ENCODE peak calls at places on chromosomes 16 and 17, in eight cellular contexts. G, Y, E, F, A, Q, N and B are unnamed samples. For H3K4me1, the result is how much of the 10 kb centered on the place peaks cover.

GRCh38 chr17:47718634-47719405 is 14.2 kb upstream of the TBX21 start:
- DNase-seq in G (no peak), Y (no peak), E (no peak), F (no peak), A (no peak), Q (no peak), N (no peak), B (no peak)

GRCh38 chr17:33291248-33292183 is 1.6 kb downstream of the ASIC2 start:
- DNase-seq in G (no peak), Y (peak), E (no peak), F (peak), A (no peak), Q (peak), N (no peak), B (no peak)

GRCh38 chr16:19396555-19397011 is 21.1 kb upstream of the TMC5 start:
- DNase-seq in G (no peak), Y (no peak), E (no peak), F (no peak), A (no peak), Q (no peak), N (no peak), B (no peak)

GRCh38 chr16:1026784-1027415 is 45.3 kb downstream of the SOX8 start:
- DNase-seq in G (no peak), Y (no peak), E (no peak), F (no peak), A (no peak), Q (no peak), N (no peak), B (no peak)

GRCh38 chr16:84334058-84334457 is 34.3 kb upstream of the ATP2C2 start:
- DNase-seq in G (no peak), Y (no peak), E (no peak), F (peak), A (no peak), Q (no peak), N (no peak), B (no peak)

GRCh38 chr16:58501242-58502131 is 1.5 kb downstream of the NDRG4 start:
- DNase-seq in G (no peak), Y (no peak), E (no peak), F (peak), A (peak), Q (no peak), N (no peak), B (no peak)

GRCh38 chr17:51152766-51153209 is 571 bp upstream of the NME1 start:
- DNase-seq in G (no peak), Y (peak), E (no peak), F (no peak), A (no peak), Q (no peak), N (no peak), B (no peak)

GRCh38 chr17:33196883-33197282 is 96.2 kb downstream of the ASIC2 start:
- DNase-seq in G (no peak), Y (no peak), E (no peak), F (no peak), A (no peak), Q (no peak), N (no peak), B (no peak)

GRCh38 chr17:39177256-39177655 is 11.3 kb upstream of the ARL5C start:
- DNase-seq in G (no peak), Y (peak), E (no peak), F (no peak), A (no peak), Q (no peak), N (peak), B (no peak)

GRCh38 chr17:74532115-74532514 is 840 bp upstream of the CD300LB start:
- DNase-seq in G (peak), Y (no peak), E (no peak), F (no peak), A (peak), Q (no peak), N (no peak), B (peak)

GRCh38 chr16:51900221-51900780 is 646.6 kb downstream of the TOX3 start:
- DNase-seq in G (no peak), Y (no peak), E (no peak), F (no peak), A (no peak), Q (no peak), N (no peak), B (no peak)

GRCh38 chr17:2083613-2084128 is 28.8 kb downstream of the HIC1 start:
- DNase-seq in G (no peak), Y (no peak), E (no peak), F (peak), A (no peak), Q (peak), N (no peak), B (no peak)

GRCh38 chr17:27669136-27669535 is 38.1 kb downstream of the LGALS9 start:
- DNase-seq in G (no peak), Y (no peak), E (no peak), F (peak), A (no peak), Q (no peak), N (no peak), B (no peak)

GRCh38 chr16:87698241-87698640 is 67.5 kb downstream of the KLHDC4 start:
- DNase-seq in G (no peak), Y (no peak), E (no peak), F (no peak), A (no peak), Q (no peak), N (no peak), B (no peak)

GRCh38 chr16:73382921-73383594 is 335.1 kb upstream of the ZFHX3 start:
- DNase-seq in G (no peak), Y (no peak), E (no peak), F (no peak), A (no peak), Q (no peak), N (no peak), B (no peak)

GRCh38 chr16:69143116-69143515 is 10.7 kb downstream of the UTP4 start:
- DNase-seq in G (no peak), Y (no peak), E (no peak), F (no peak), A (no peak), Q (no peak), N (no peak), B (no peak)

GRCh38 chr17:39563476-39563875 is 44.2 kb downstream of the NEUROD2 start:
- DNase-seq in G (no peak), Y (peak), E (no peak), F (no peak), A (no peak), Q (peak), N (no peak), B (no peak)

GRCh38 chr17:7579839-7580630 is 597 bp downstream of the CD68 start:
- DNase-seq in G (no peak), Y (no peak), E (no peak), F (no peak), A (no peak), Q (no peak), N (no peak), B (no peak)

GRCh38 chr16:53913082-53913870 is 209.3 kb downstream of the FTO start:
- DNase-seq in G (no peak), Y (peak), E (no peak), F (no peak), A (no peak), Q (no peak), N (no peak), B (no peak)

GRCh38 chr17:50209472-50210248 is 8.2 kb upstream of the COL1A1 start:
- DNase-seq in G (peak), Y (peak), E (no peak), F (peak), A (peak), Q (no peak), N (no peak), B (peak)

GRCh38 chr16:72064361-72064894 is 1.4 kb downstream of the HPR start:
- DNase-seq in G (no peak), Y (no peak), E (no peak), F (no peak), A (no peak), Q (no peak), N (no peak), B (no peak)

GRCh38 chr16:79811541-79811940 is 211.0 kb upstream of the MAF start:
- DNase-seq in G (no peak), Y (no peak), E (no peak), F (no peak), A (no peak), Q (no peak), N (no peak), B (no peak)

GRCh38 chr17:27523712-27524111 is 67.5 kb downstream of the KSR1 start:
- DNase-seq in G (no peak), Y (no peak), E (no peak), F (no peak), A (no peak), Q (no peak), N (peak), B (no peak)

GRCh38 chr16:23113185-23113584 is 36.1 kb downstream of the USP31 start:
- DNase-seq in G (no peak), Y (no peak), E (no peak), F (no peak), A (no peak), Q (no peak), N (no peak), B (no peak)

GRCh38 chr17:82085031-82085861 is 12.8 kb downstream of the FASN start:
- DNase-seq in G (no peak), Y (no peak), E (no peak), F (no peak), A (no peak), Q (no peak), N (no peak), B (peak)

GRCh38 chr17:2405247-2405926 is 4.5 kb upstream of the MNT start:
- DNase-seq in G (no peak), Y (peak), E (no peak), F (no peak), A (no peak), Q (peak), N (no peak), B (no peak)

GRCh38 chr17:59424331-59424730 is 92.9 kb downstream of the YPEL2 start:
- DNase-seq in G (no peak), Y (no peak), E (no peak), F (no peak), A (no peak), Q (no peak), N (no peak), B (no peak)

GRCh38 chr16:89615176-89615575 is 1.7 kb downstream of the DPEP1 start:
- DNase-seq in G (no peak), Y (no peak), E (no peak), F (no peak), A (no peak), Q (no peak), N (no peak), B (no peak)

DNA sequence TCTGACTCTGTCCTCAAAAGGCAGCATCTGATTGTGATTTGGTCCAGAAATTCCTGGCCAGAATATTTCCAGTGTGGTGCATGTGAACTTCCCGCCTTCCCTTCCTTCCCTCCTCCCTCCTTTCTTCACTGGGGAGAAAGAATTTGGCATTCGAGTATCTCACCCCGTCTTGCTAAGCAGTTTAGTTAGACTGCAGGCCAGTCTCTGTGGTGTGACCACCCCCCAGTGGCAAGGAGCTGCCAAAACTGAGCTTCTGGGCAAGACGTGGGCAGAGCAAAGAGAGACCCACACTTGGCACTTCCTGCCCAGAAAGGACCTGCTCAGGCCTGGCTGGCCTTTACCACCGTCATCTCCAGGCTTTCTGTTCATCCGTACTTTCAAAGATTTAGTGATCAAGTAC is 36.4 kb downstream of the SNX20 start:
- DNase-seq in G (no peak), Y (peak), E (no peak), F (no peak), A (peak), Q (no peak), N (peak), B (peak)
- TF ChIP-seq CTCF in G (peak), Y (peak), E (peak), F (peak), A (peak), Q (no peak), N (peak), B (peak)

GRCh38 chr16:67157892-67158635 is 1.6 kb downstream of the TRADD start:
- DNase-seq in G (no peak), Y (no peak), E (no peak), F (no peak), A (no peak), Q (no peak), N (no peak), B (no peak)
- H3K4me1 ChIP-seq in G (half or more), Y (under half), E (under half), F (under half), A (under half), Q (under half), N (under half), B (under half)

GRCh38 chr17:65182233-65182632 is 45.1 kb downstream of the RGS9 start:
- DNase-seq in G (no peak), Y (no peak), E (no peak), F (no peak), A (no peak), Q (no peak), N (no peak), B (no peak)

GRCh38 chr17:65185060-65185459 is 47.9 kb downstream of the RGS9 start:
- DNase-seq in G (no peak), Y (no peak), E (no peak), F (no peak), A (no peak), Q (no peak), N (no peak), B (no peak)

GRCh38 chr17:65184235-65184959 is 47.2 kb downstream of the RGS9 start:
- DNase-seq in G (no peak), Y (no peak), E (no peak), F (no peak), A (no peak), Q (no peak), N (no peak), B (no peak)

GRCh38 chr17:65183736-65184135 is 46.6 kb downstream of the RGS9 start:
- DNase-seq in G (no peak), Y (peak), E (no peak), F (no peak), A (no peak), Q (peak), N (no peak), B (no peak)

DNA sequence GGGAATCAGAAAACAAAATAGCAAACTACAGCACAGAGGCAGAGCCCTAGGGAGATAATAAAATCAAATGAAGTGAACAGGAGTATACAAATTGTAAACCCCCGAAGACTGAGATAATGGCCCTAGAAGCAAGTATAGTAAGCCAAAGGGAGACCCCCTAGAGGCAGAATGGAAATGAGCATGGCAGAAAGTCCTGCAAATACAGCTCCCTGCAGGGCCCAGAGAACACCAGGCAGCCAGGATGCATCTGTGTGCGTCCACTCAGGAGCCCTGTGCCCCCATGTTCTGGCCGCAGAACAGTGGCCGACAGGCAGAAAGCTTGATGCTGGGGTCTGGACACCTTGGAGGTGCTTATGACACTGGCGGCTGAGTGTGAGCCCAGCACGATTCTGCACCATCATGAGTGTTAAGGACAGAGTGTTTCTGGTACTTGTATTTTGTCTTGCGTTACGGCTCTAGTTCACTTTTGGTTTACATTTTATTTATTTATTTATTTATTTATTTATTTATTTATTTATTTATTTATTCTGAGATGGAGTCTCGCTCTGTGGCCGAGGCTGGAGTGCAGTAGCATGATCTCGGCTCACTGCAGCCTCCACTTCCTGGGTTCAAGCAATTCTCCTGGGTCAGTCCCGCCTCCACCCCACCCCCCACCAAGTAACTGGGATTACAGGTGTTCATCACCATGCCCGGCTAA is 48.7 kb downstream of the RGS9 start:
- DNase-seq in G (no peak), Y (no peak), E (no peak), F (no peak), A (no peak), Q (no peak), N (no peak), B (no peak)
- TF ChIP-seq CTCF in G (no peak), Y (no peak), E (no peak), F (no peak), A (no peak), Q (no peak), N (peak), B (no peak)

DNA sequence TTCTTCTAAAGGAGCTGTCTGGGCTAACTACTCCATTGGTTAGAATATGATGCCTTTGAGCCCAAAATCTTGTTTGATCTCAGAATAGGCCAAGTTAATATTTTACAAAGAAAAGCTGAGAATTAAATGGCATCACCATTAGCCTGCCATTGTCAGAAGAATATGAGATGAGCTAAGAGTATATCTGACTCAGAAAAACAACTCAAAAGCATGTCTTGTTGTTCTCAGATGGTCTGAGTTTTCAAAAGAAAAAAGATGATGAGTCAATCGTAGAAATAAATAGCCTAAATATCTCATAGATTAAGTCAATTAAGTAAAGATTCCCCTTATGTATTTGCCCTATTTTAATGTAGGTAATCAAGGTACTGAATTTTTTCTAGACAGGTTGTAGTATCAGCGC is 197.1 kb upstream of the TBX2 start:
- DNase-seq in G (no peak), Y (no peak), E (no peak), F (no peak), A (no peak), Q (no peak), N (no peak), B (no peak)
- H3K4me1 ChIP-seq in G (under half), Y (under half), E (under half), F (under half), A (under half), Q (under half), N (under half), B (under half)

GRCh38 chr17:56832446-56832845 is 1.3 kb downstream of the C17orf67 start:
- DNase-seq in G (no peak), Y (no peak), E (no peak), F (no peak), A (no peak), Q (no peak), N (no peak), B (no peak)

GRCh38 chr17:56831364-56832095 is 2.2 kb downstream of the C17orf67 start:
- DNase-seq in G (no peak), Y (no peak), E (no peak), F (no peak), A (no peak), Q (no peak), N (no peak), B (no peak)

GRCh38 chr17:56833812-56834379 is at the start of the genes C17orf67 and DGKE:
- DNase-seq in G (peak), Y (peak), E (peak), F (peak), A (peak), Q (peak), N (peak), B (peak)

GRCh38 chr17:56834380-56835258 is 668 bp downstream of the DGKE start:
- DNase-seq in G (peak), Y (peak), E (no peak), F (peak), A (peak), Q (peak), N (no peak), B (peak)

DNA sequence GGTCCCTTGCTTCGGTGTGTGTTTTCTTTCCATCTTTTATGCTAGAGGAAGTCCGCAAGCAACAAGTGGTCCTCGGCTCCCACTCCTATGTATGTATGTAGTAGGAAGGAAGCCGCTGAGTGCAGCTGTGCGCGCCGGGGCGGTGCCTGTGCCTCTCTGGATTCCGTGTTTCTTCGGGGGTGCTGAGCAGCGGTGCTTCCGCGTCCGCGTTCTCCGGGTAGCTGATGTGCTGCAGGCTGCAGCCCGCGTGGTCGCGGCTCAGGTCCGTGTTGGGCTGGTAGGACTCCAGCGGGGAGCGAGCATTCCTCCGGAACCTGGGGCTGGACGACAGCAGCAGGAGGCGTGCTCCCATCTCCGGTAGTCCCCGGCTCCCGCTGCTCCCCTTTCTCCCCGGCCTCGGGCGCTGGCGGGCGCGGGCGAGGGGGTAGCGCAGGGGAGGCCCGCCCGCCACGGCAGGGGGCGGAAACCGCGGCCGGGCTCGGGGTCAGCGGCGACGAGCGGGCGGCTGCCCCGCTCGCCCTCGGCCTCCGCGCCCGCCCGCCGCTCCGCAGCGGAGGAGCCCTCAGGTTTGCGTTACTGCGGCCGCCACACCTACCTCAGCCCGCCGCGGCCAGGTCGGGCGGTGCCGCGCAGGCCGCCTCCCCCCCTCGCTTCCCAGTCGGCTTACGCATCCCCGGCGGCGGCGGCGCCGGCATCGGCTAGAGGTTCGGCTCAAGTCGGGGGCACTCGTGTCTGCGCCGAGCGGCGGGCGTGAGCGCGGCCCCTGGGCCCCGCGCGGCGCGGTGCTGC is 503 bp downstream of the C17orf67 start:
- DNase-seq in G (peak), Y (peak), E (no peak), F (peak), A (peak), Q (peak), N (peak), B (peak)
- TF ChIP-seq CTCF in G (no peak), Y (no peak), E (no peak), F (no peak), A (no peak), Q (no peak), N (no peak), B (no peak)

DNA sequence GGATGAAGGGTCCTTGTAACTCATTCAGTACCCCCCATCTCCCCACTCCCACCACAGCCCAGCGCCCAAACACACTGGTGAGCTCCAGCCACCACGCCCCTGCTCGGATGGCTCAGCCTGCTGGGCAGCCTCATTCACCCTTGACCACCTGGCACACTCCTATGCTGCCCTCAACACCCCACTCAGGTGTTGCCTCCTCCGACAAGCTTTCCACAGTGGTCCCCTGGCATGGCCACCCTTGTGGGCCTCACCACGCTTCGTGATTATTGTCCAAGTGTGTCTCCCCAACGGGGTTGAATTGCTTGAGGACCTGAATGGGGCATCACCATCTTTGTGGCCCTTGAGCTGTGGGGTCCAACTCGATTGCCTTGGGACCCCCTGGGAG is 12.0 kb upstream of the DOC2B start:
- DNase-seq in G (no peak), Y (no peak), E (no peak), F (no peak), A (no peak), Q (no peak), N (no peak), B (no peak)
- H3K4me1 ChIP-seq in G (under half), Y (under half), E (under half), F (under half), A (under half), Q (under half), N (under half), B (under half)

GRCh38 chr17:56830726-56831363 is 2.9 kb downstream of the C17orf67 start:
- DNase-seq in G (no peak), Y (no peak), E (no peak), F (no peak), A (no peak), Q (no peak), N (no peak), B (no peak)
- TF ChIP-seq CTCF in G (no peak), Y (no peak), E (no peak), F (no peak), A (no peak), Q (no peak), N (no peak), B (no peak)

GRCh38 chr16:10562361-10562899 is 18.0 kb downstream of the EMP2 start:
- DNase-seq in G (no peak), Y (no peak), E (no peak), F (no peak), A (no peak), Q (no peak), N (no peak), B (no peak)
- H3K4me1 ChIP-seq in G (half or more), Y (under half), E (under half), F (half or more), A (under half), Q (under half), N (under half), B (half or more)